ENCODE peak calls at places on chromosome 15, in six cellular contexts. O, Y, R, P, B and W are unnamed samples.
A peak's percentile ranks its signal among the peaks of the same experiment; 100 is the strongest.

GRCh38 chr15:35043380-35044095 is 41.6 kb downstream of the NANOGP8 start:
- DNase-seq in O (no peak), Y (no peak), R (no peak), P (no peak), B (no peak), W (no peak)

GRCh38 chr15:67184208-67184925 is 70.1 kb downstream of the AAGAB start:
- DNase-seq in O (no peak), Y (peak; percentile 64), R (no peak), P (no peak), B (no peak), W (no peak)

GRCh38 chr15:95995375-95996168 is 334.9 kb upstream of the NR2F2 start:
- DNase-seq in O (no peak), Y (no peak), R (no peak), P (no peak), B (no peak), W (no peak)

GRCh38 chr15:98071786-98072185 is 111.3 kb downstream of the ARRDC4 start:
- DNase-seq in O (no peak), Y (no peak), R (no peak), P (no peak), B (no peak), W (no peak)

GRCh38 chr15:67927501-67928156 is 87.8 kb upstream of the RNU6-1 start:
- DNase-seq in O (no peak), Y (no peak), R (peak; percentile 94), P (no peak), B (no peak), W (no peak)

GRCh38 chr15:60407406-60407805 is 9.6 kb upstream of the ANXA2 start:
- DNase-seq in O (no peak), Y (no peak), R (no peak), P (no peak), B (no peak), W (no peak)

GRCh38 chr15:48384616-48385015 is 53.4 kb downstream of the DUT start:
- DNase-seq in O (peak; percentile 54), Y (no peak), R (no peak), P (no peak), B (no peak), W (no peak)

GRCh38 chr15:79874242-79874641 is 22.6 kb downstream of the MTHFS start:
- DNase-seq in O (no peak), Y (no peak), R (no peak), P (peak; percentile 35), B (peak; percentile 52), W (no peak)

GRCh38 chr15:22968356-22968755 is 11.8 kb downstream of the CYFIP1 start:
- DNase-seq in O (no peak), Y (peak; percentile 8), R (no peak), P (no peak), B (no peak), W (no peak)

GRCh38 chr15:63226155-63226883 is 36.9 kb downstream of the RAB8B start:
- DNase-seq in O (no peak), Y (no peak), R (no peak), P (no peak), B (no peak), W (no peak)

GRCh38 chr15:81853349-81853748 is 192.5 kb downstream of the MEX3B start:
- DNase-seq in O (no peak), Y (no peak), R (no peak), P (no peak), B (no peak), W (no peak)

GRCh38 chr15:59999558-60000112 is 4.5 kb upstream of the FOXB1 start:
- DNase-seq in O (no peak), Y (no peak), R (no peak), P (no peak), B (no peak), W (no peak)

GRCh38 chr15:83956887-83957286 is 278.7 kb upstream of the GOLGA6L4 start:
- DNase-seq in O (no peak), Y (no peak), R (no peak), P (no peak), B (no peak), W (no peak)

GRCh38 chr15:59555696-59556095 is 55.9 kb upstream of the GCNT3 start:
- DNase-seq in O (no peak), Y (no peak), R (no peak), P (no peak), B (no peak), W (no peak)

GRCh38 chr15:68379759-68380290 is 52.1 kb downstream of the ITGA11 start:
- DNase-seq in O (peak; percentile 52), Y (no peak), R (no peak), P (no peak), B (no peak), W (no peak)

GRCh38 chr15:87850916-87851315 is 405.6 kb downstream of the NTRK3 start:
- DNase-seq in O (no peak), Y (no peak), R (no peak), P (no peak), B (no peak), W (no peak)

GRCh38 chr15:88246666-88247446 is 9.7 kb downstream of the NTRK3 start:
- DNase-seq in O (no peak), Y (peak; percentile 93), R (peak; percentile 68), P (peak; percentile 53), B (peak; percentile 44), W (peak; percentile 67)

GRCh38 chr15:69627548-69628158 is 175.0 kb downstream of the RPLP1 start:
- DNase-seq in O (peak; percentile 11), Y (no peak), R (no peak), P (no peak), B (peak; percentile 44), W (no peak)

GRCh38 chr15:34122771-34123183 is 20.9 kb downstream of the PGBD4 start:
- DNase-seq in O (no peak), Y (no peak), R (no peak), P (no peak), B (peak; percentile 14), W (no peak)

GRCh38 chr15:41827880-41828746 is at the start of gene JMJD7:
- DNase-seq in O (peak; percentile 96), Y (peak; percentile 99), R (peak; percentile 96), P (peak; percentile 51), B (peak; percentile 61), W (peak; percentile 99)

GRCh38 chr15:37053070-37053653 is 47.2 kb downstream of the MEIS2 start:
- DNase-seq in O (no peak), Y (no peak), R (no peak), P (no peak), B (no peak), W (no peak)

GRCh38 chr15:100114100-100114499 is 227.7 kb downstream of the ADAMTS17 start:
- DNase-seq in O (no peak), Y (peak; percentile 35), R (peak; percentile 34), P (no peak), B (no peak), W (no peak)

GRCh38 chr15:23422946-23423708 is 23.9 kb downstream of the GOLGA6L2 start:
- DNase-seq in O (no peak), Y (no peak), R (no peak), P (no peak), B (peak; percentile 78), W (no peak)

GRCh38 chr15:51331141-51331540 is 7.3 kb downstream of the CYP19A1 start:
- DNase-seq in O (no peak), Y (no peak), R (no peak), P (no peak), B (no peak), W (no peak)

GRCh38 chr15:78322243-78322642 is 17.9 kb upstream of the CRABP1 start:
- DNase-seq in O (no peak), Y (peak; percentile 64), R (no peak), P (no peak), B (no peak), W (no peak)

GRCh38 chr15:88834211-88834812 is 31.1 kb downstream of the ACAN start:
- DNase-seq in O (no peak), Y (peak; percentile 80), R (no peak), P (peak; percentile 22), B (no peak), W (no peak)

GRCh38 chr15:72231847-72232461 is 964 bp upstream of the PKM start:
- DNase-seq in O (no peak), Y (no peak), R (peak; percentile 67), P (no peak), B (peak; percentile 63), W (no peak)
- TF ChIP-seq POLR2AphosphoS5 in O (peak; percentile 64), Y (peak; percentile 42), R (peak; percentile 46), P (no peak), B (no peak), W (no peak)

GRCh38 chr15:31448635-31448979 is 122.0 kb downstream of the KLF13 start:
- DNase-seq in O (no peak), Y (no peak), R (peak; percentile 19), P (no peak), B (no peak), W (no peak)
- TF ChIP-seq POLR2A in O (no peak), Y (no peak), R (no peak), P (no peak), B (no peak), W (no peak)

GRCh38 chr15:89898628-89899302 is 5.0 kb upstream of the AP3S2 start:
- DNase-seq in O (no peak), Y (no peak), R (peak; percentile 58), P (peak; percentile 60), B (peak; percentile 77), W (no peak)
- TF ChIP-seq POLR2AphosphoS5 in O (peak; percentile 25), Y (no peak), R (no peak), P (no peak), B (no peak), W (no peak)

GRCh38 chr15:32840481-32841245 is 122.9 kb downstream of the GREM1 start:
- DNase-seq in O (no peak), Y (no peak), R (no peak), P (no peak), B (no peak), W (no peak)

GRCh38 chr15:32842081-32842480 is 124.3 kb downstream of the GREM1 start:
- DNase-seq in O (no peak), Y (no peak), R (no peak), P (no peak), B (no peak), W (no peak)

GRCh38 chr15:32837935-32838334 is 120.1 kb downstream of the GREM1 start:
- DNase-seq in O (no peak), Y (no peak), R (no peak), P (no peak), B (no peak), W (no peak)

GRCh38 chr15:32838338-32838737 is 120.5 kb downstream of the GREM1 start:
- DNase-seq in O (no peak), Y (no peak), R (no peak), P (no peak), B (no peak), W (no peak)

DNA sequence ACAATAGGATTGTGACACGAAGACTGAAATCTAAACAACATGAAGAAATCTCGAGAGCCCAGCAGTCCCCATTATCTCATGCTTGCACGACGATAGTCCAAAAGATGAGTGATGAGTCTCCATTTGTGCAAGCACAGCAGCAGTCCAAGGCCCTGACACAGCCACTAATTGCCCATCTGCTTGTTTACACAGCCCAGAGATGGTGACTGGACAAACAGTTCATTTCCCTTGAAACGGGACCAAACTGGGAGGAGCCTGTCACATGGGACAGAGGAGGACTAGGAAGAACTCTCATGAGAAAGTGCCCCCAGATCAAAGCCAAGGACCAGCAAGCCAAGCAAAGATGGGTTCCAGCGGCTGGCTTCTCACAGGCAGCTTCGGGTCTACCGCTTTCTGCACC is 121.0 kb downstream of the GREM1 start:
- DNase-seq in O (no peak), Y (no peak), R (no peak), P (no peak), B (peak; percentile 71), W (no peak)
- TF ChIP-seq POLR2A in O (no peak), Y (no peak), R (no peak), P (no peak), B (no peak), W (no peak)